ENCODE peak calls at places on chromosome 19, in seven cellular contexts. L is neural crest cell, A is glutamatergic neuron, Z is GM20000, T is psoas muscle, J is progenitor cell of endocrine pancreas, O is colonic mucosa. V is an unnamed sample.

GRCh38 chr19:7386308-7386707 is 37.6 kb downstream of the ARHGEF18 start:
- DNase-seq in A (no peak), L (no peak), Z (no peak), T (no peak), J (no peak), O (no peak), V (peak; percentile 62)

GRCh38 chr19:13561461-13561860 is 55.2 kb upstream of the CACNA1A start:
- DNase-seq in O (no peak), J (no peak), L (no peak), A (no peak), Z (no peak), T (no peak), V (no peak)

GRCh38 chr19:10478903-10479384 is 24.2 kb downstream of the KEAP1 start:
- DNase-seq in T (peak; percentile 93), Z (peak; percentile 70), L (peak; percentile 61), J (peak; percentile 26), O (peak; percentile 87), A (peak; percentile 82), V (no peak)

GRCh38 chr19:44686896-44687295 is 12.1 kb upstream of the CEACAM16 start:
- DNase-seq in Z (no peak), A (no peak), T (no peak), O (no peak), L (no peak), J (no peak), V (no peak)

GRCh38 chr19:55690109-55690768 is 15.2 kb downstream of the EPN1 start:
- DNase-seq in O (no peak), T (no peak), L (no peak), J (no peak), A (no peak), Z (no peak), V (no peak)

GRCh38 chr19:6532244-6532999 is 1.6 kb downstream of the TNFSF9 start:
- DNase-seq in T (no peak), A (no peak), L (no peak), J (no peak), Z (peak; percentile 83), O (no peak), V (no peak)

GRCh38 chr19:18385675-18386542 is at the start of gene GDF15:
- DNase-seq in T (peak; percentile 59), Z (peak; percentile 70), O (peak; percentile 98), A (peak; percentile 58), L (peak; percentile 47), J (peak; percentile 59), V (no peak)

GRCh38 chr19:29233591-29233990 is 20.6 kb upstream of the UQCRFS1 start:
- DNase-seq in T (no peak), Z (no peak), J (no peak), O (no peak), A (no peak), L (no peak), V (no peak)

GRCh38 chr19:1168877-1169791 is 4.9 kb downstream of the SBNO2 start:
- DNase-seq in J (no peak), Z (no peak), A (no peak), L (no peak), O (no peak), T (peak; percentile 75), V (no peak)

GRCh38 chr19:58385313-58386165 is 1.5 kb upstream of the RPS5 start:
- DNase-seq in J (no peak), O (no peak), L (no peak), A (no peak), T (no peak), Z (no peak), V (no peak)

GRCh38 chr19:39878398-39878797 is 32.2 kb upstream of the FBL start:
- DNase-seq in O (no peak), Z (peak; percentile 51), T (no peak), A (no peak), J (no peak), L (no peak), V (no peak)

GRCh38 chr19:11381535-11382369 is 2.4 kb downstream of the EPOR start:
- DNase-seq in J (peak; percentile 38), O (peak; percentile 85), L (peak; percentile 67), A (peak; percentile 77), T (peak; percentile 73), Z (peak; percentile 90), V (peak; percentile 66)

GRCh38 chr19:32816555-32817099 is 52.9 kb downstream of the SLC7A9 start:
- DNase-seq in O (no peak), L (no peak), J (no peak), T (no peak), Z (no peak), A (no peak), V (no peak)

DNA sequence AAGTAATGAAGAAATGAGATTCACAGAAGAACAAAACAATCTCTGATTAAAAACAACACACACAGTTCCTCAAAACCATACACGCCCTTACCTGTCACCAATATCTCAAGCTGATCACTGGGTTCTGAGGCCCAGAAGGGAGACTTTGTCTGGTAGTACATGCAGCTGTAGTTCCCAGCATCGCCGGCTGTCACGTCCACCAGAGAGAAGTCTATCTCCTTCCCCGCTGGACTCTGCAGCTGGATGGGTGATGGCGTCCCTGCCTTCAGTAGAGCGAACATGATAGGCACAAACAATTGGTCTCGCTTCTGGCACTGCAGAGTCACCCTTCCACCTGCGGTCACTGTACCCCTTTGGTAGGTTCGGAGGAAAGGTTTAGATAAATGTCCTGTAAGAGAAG is 7.3 kb downstream of the TARM1 start:
- DNase-seq in L (no peak), O (no peak), A (no peak), Z (no peak), J (no peak), T (no peak), V (no peak)
- TF ChIP-seq CTCF in L (no peak), O (no peak), A (no peak), Z (no peak), J (no peak), T (no peak), V (no peak)

GRCh38 chr19:46427518-46427917 is 1.2 kb downstream of the PNMA8C start:
- DNase-seq in Z (no peak), O (no peak), A (no peak), J (no peak), T (no peak), L (no peak), V (no peak)
- TF ChIP-seq CTCF in Z (no peak), O (no peak), A (no peak), J (no peak), T (no peak), L (no peak), V (no peak)

GRCh38 chr19:17279436-17279835 is 2.3 kb upstream of the ANKLE1 start:
- DNase-seq in Z (no peak), O (no peak), A (no peak), T (no peak), L (no peak), J (no peak), V (no peak)
- TF ChIP-seq CTCF in Z (no peak), O (no peak), A (no peak), T (no peak), L (no peak), J (no peak), V (no peak)

DNA sequence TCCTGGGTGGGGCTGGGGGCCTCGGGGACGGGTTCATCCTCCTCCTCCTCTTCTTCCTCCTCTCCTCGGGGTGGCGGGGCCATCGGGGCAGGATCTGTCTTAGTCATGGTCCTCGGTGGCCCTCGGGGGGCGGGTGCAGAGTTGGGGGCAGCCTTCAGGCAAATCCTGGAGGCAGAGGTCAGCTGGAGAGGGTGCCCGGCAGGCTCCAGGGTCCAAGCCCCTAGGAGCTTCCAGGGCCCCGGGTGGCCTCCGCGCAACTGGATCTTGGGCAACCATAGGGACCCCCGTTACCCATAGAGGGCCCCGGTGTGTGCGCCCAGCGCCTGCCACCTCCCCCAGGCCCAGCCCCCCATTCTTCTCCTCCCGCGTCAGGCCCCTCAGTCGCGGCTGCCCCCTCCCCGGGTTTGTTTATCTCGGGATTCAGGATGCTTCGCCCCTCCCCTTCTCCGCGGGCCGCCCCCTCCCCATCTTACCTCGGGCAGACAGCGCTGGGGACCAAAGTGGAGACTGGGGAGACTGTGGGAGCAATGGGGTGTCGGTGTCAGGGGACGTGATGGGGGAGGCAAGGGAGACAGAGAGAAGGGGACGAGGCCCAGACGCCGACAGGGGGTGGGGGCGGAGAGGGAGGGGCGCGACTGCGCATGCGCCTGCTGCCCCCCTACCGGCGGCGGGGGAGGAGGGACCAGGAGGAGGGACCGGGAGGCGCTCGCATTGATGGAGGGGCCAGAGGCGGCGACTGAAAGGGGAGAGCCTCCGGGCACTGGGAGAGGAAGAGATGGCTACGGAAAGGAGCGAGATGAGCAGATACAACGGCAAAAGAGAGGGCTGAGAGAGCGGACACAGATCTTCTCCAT is at the start of gene CLIP3:
- DNase-seq in J (peak; percentile 40), O (peak; percentile 32), Z (peak; percentile 92), L (peak; percentile 72), T (peak; percentile 61), A (peak; percentile 89), V (peak; percentile 98)
- TF ChIP-seq CTCF in J (no peak), O (no peak), Z (no peak), L (no peak), T (no peak), A (peak; percentile 13), V (no peak)

DNA sequence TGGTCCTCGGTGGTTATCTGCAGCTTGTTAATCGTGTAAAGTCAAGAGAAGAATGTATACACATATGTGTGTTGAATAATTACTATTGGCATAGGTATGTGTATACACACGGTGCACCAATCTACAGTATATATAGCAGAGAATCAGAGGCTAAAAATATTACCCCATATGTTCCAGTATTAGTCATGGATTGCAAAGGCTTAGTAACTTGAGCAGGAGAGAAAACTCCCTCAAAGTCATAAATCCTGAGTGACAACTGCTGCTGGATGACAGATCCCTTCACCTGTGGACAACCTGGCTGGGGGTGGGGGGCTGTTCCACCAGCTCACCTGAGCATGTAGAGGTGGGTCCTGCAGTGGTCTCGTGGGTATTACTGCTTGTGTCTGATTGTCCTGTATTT is 185.0 kb downstream of the ZNF536 start:
- DNase-seq in J (no peak), O (no peak), T (no peak), L (no peak), A (no peak), Z (no peak), V (peak; percentile 27)
- TF ChIP-seq CTCF in J (no peak), O (no peak), T (no peak), L (no peak), A (no peak), Z (no peak), V (no peak)

DNA sequence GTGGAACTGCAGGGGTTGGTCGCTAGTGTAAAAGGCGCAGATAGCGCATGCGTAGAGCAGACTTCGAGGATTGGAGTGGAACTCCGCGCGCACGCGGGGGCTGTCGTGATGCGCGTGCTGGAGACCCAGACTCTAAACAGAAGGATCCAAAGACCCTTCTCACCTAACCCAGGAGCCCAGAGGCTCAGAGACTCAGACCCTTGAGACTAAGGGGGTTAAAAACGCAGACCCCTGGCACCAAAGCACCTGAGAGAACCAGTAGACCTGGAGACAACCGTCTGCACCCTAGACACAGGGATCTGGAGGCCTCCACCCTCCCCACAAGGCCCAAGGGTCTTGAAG is 567 bp upstream of the CTU1 start:
- DNase-seq in T (no peak), O (no peak), A (no peak), Z (no peak), J (no peak), L (no peak), V (no peak)
- TF ChIP-seq CTCF in T (peak; percentile 11), O (no peak), A (no peak), Z (no peak), J (no peak), L (no peak), V (no peak)

GRCh38 chr19:5080030-5080644 is 111.2 kb downstream of the KDM4B start:
- DNase-seq in O (no peak), L (no peak), T (no peak), J (no peak), A (no peak), Z (no peak), V (no peak)
- TF ChIP-seq CTCF in O (no peak), L (no peak), T (no peak), J (no peak), A (no peak), Z (no peak), V (no peak)